ENCODE peak calls at places on chromosome 1, in nine cellular contexts. One of them, this sample, is unnamed.

GRCh38 chr1:162899422-162900168 is 38.6 kb upstream of the CCDC190 start:
- DNase-seq in cardiac fibroblast: peak
- DNase-seq in hepatocyte: no peak
- DNase-seq in GM13976: no peak
- DNase-seq in lung: no peak
- DNase-seq in uterus: no peak
- DNase-seq in neural crest cell: no peak
- DNase-seq in AG09309: peak
- DNase-seq in choroid plexus epithelial cell: peak
- DNase-seq in this sample: no peak

GRCh38 chr1:243667591-243667990 is 182.5 kb downstream of the AKT3 start:
- DNase-seq in cardiac fibroblast: no peak
- DNase-seq in hepatocyte: no peak
- DNase-seq in GM13976: peak
- DNase-seq in lung: no peak
- DNase-seq in uterus: no peak
- DNase-seq in neural crest cell: no peak
- DNase-seq in AG09309: no peak
- DNase-seq in choroid plexus epithelial cell: peak
- DNase-seq in this sample: no peak

GRCh38 chr1:8847990-8848389 is 30.5 kb downstream of the ENO1 start:
- DNase-seq in cardiac fibroblast: no peak
- DNase-seq in hepatocyte: no peak
- DNase-seq in GM13976: no peak
- DNase-seq in lung: no peak
- DNase-seq in uterus: no peak
- DNase-seq in neural crest cell: no peak
- DNase-seq in AG09309: no peak
- DNase-seq in choroid plexus epithelial cell: no peak
- DNase-seq in this sample: no peak

GRCh38 chr1:220896088-220896487 is 16.8 kb downstream of the HLX start:
- DNase-seq in cardiac fibroblast: no peak
- DNase-seq in hepatocyte: no peak
- DNase-seq in GM13976: no peak
- DNase-seq in lung: no peak
- DNase-seq in uterus: no peak
- DNase-seq in neural crest cell: no peak
- DNase-seq in AG09309: no peak
- DNase-seq in choroid plexus epithelial cell: no peak
- DNase-seq in this sample: no peak

GRCh38 chr1:74729741-74730478 is 2.9 kb downstream of the CRYZ start:
- DNase-seq in cardiac fibroblast: peak
- DNase-seq in hepatocyte: no peak
- DNase-seq in GM13976: no peak
- DNase-seq in lung: no peak
- DNase-seq in uterus: no peak
- DNase-seq in neural crest cell: no peak
- DNase-seq in AG09309: no peak
- DNase-seq in choroid plexus epithelial cell: peak
- DNase-seq in this sample: no peak

GRCh38 chr1:15958111-15958510 is 17.8 kb downstream of the ZBTB17 start:
- DNase-seq in cardiac fibroblast: no peak
- DNase-seq in hepatocyte: no peak
- DNase-seq in GM13976: no peak
- DNase-seq in lung: no peak
- DNase-seq in uterus: no peak
- DNase-seq in neural crest cell: no peak
- DNase-seq in AG09309: no peak
- DNase-seq in choroid plexus epithelial cell: no peak
- DNase-seq in this sample: no peak

GRCh38 chr1:154326546-154327465 is 1.5 kb downstream of the ATP8B2 start:
- DNase-seq in cardiac fibroblast: peak
- DNase-seq in hepatocyte: no peak
- DNase-seq in GM13976: no peak
- DNase-seq in lung: peak
- DNase-seq in uterus: peak
- DNase-seq in neural crest cell: no peak
- DNase-seq in AG09309: peak
- DNase-seq in choroid plexus epithelial cell: peak
- DNase-seq in this sample: peak

GRCh38 chr1:96519851-96520281 is 201.7 kb upstream of the PTBP2 start:
- DNase-seq in cardiac fibroblast: no peak
- DNase-seq in hepatocyte: no peak
- DNase-seq in GM13976: no peak
- DNase-seq in lung: no peak
- DNase-seq in uterus: peak
- DNase-seq in neural crest cell: peak
- DNase-seq in AG09309: no peak
- DNase-seq in choroid plexus epithelial cell: peak
- DNase-seq in this sample: no peak

DNA sequence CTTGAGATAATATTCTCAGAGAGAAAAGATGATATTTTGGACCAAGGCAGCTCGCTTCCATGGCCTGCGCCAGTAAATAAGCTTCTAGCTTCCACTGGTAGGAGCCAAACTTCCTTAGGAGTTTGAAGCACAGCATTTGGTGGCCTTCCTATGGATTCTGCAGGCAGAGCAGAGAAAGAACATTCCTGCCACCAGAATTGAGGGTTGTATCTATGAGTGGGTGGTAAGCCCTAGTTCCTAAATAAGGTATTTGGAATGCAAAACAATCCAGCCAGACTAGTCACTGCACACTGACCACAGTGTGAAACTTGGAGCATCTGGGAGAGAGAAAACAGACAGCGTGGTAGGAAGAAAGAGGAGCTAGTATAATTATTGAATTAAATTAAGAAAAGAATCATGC is 54.1 kb upstream of the BCAR3 start:
- DNase-seq in cardiac fibroblast: peak
- DNase-seq in hepatocyte: no peak
- DNase-seq in GM13976: no peak
- DNase-seq in lung: no peak
- DNase-seq in uterus: no peak
- DNase-seq in neural crest cell: no peak
- DNase-seq in AG09309: peak
- DNase-seq in choroid plexus epithelial cell: peak
- DNase-seq in this sample: no peak
- TF ChIP-seq CTCF in cardiac fibroblast: peak
- TF ChIP-seq CTCF in hepatocyte: no peak
- TF ChIP-seq CTCF in GM13976: no peak
- TF ChIP-seq CTCF in lung: no peak
- TF ChIP-seq CTCF in uterus: no peak
- TF ChIP-seq CTCF in neural crest cell: no peak
- TF ChIP-seq CTCF in AG09309: peak
- TF ChIP-seq CTCF in choroid plexus epithelial cell: peak
- TF ChIP-seq CTCF in this sample: no peak

GRCh38 chr1:46530311-46530710 is 21.1 kb downstream of the KNCN start:
- DNase-seq in cardiac fibroblast: no peak
- DNase-seq in hepatocyte: no peak
- DNase-seq in GM13976: no peak
- DNase-seq in lung: no peak
- DNase-seq in uterus: no peak
- DNase-seq in neural crest cell: no peak
- DNase-seq in AG09309: no peak
- DNase-seq in choroid plexus epithelial cell: no peak
- DNase-seq in this sample: no peak

GRCh38 chr1:46532498-46533178 is 18.8 kb downstream of the KNCN start:
- DNase-seq in cardiac fibroblast: peak
- DNase-seq in hepatocyte: peak
- DNase-seq in GM13976: peak
- DNase-seq in lung: peak
- DNase-seq in uterus: peak
- DNase-seq in neural crest cell: peak
- DNase-seq in AG09309: no peak
- DNase-seq in choroid plexus epithelial cell: peak
- DNase-seq in this sample: no peak

GRCh38 chr1:46533179-46533864 is 18.1 kb downstream of the KNCN start:
- DNase-seq in cardiac fibroblast: peak
- DNase-seq in hepatocyte: peak
- DNase-seq in GM13976: peak
- DNase-seq in lung: no peak
- DNase-seq in uterus: peak
- DNase-seq in neural crest cell: peak
- DNase-seq in AG09309: no peak
- DNase-seq in choroid plexus epithelial cell: peak
- DNase-seq in this sample: no peak

GRCh38 chr1:46530791-46531409 is 20.5 kb downstream of the KNCN start:
- DNase-seq in cardiac fibroblast: no peak
- DNase-seq in hepatocyte: peak
- DNase-seq in GM13976: no peak
- DNase-seq in lung: no peak
- DNase-seq in uterus: no peak
- DNase-seq in neural crest cell: no peak
- DNase-seq in AG09309: no peak
- DNase-seq in choroid plexus epithelial cell: no peak
- DNase-seq in this sample: no peak

DNA sequence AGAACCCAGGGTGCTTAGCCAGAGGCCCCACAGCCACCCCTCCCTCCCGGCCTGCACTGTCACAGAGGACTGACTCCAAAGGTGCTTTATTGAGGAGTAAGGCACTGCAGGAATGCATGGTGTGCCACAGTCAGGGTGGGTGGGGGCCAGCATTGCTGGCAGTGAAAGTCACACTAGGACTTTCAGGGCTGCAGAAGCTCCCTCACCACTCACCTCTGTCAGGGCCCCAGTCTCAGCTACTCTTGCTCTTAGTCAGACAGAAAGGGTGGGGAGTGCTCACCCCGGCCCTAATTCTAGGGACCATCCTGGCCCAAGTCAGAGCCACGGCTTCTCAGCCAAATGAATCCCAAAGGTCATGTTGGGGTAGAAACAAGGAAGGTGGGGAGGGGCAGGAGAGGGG is 19.4 kb downstream of the KNCN start:
- DNase-seq in cardiac fibroblast: no peak
- DNase-seq in hepatocyte: no peak
- DNase-seq in GM13976: no peak
- DNase-seq in lung: no peak
- DNase-seq in uterus: no peak
- DNase-seq in neural crest cell: no peak
- DNase-seq in AG09309: no peak
- DNase-seq in choroid plexus epithelial cell: no peak
- DNase-seq in this sample: no peak
- TF ChIP-seq CTCF in cardiac fibroblast: no peak
- TF ChIP-seq CTCF in hepatocyte: no peak
- TF ChIP-seq CTCF in GM13976: no peak
- TF ChIP-seq CTCF in lung: no peak
- TF ChIP-seq CTCF in uterus: no peak
- TF ChIP-seq CTCF in neural crest cell: no peak
- TF ChIP-seq CTCF in AG09309: no peak
- TF ChIP-seq CTCF in choroid plexus epithelial cell: no peak
- TF ChIP-seq CTCF in this sample: no peak

DNA sequence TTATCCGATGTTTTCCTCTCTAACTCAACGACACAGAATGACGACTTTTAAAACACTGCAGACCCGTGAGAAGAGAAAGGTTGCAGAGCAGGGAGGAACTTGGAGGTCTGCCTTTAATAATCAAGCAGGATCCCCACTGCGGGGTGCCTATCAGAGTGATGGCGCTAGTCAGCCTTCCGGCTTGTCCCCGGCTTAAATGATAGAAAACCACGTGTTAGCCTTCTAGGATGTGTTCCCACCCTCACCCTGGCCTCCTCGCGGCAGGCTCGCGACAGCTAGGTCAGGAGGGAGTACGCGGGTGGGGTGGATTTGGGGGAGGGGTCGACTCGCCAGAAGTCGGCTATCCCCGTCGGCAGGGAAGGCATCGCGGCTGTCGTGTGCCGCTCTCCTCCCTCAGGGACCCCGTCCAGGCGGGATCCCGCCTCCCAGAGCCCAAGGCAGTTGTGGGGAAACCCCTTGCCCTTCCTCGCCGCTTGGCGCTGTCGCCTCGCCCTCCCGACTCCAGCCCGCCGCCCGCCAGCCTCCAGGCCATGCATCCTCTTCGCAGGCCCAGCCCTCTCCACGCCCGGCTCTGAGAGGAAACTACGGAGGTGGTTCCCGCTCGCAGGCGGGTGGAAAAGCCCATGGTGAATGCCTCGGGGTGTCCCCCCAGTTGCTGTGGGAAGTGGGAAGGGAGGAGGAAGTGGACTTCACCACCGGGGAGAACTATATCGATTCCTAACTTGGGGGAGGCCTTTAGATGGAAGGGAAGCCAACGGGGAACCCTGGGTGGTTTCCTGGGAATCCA is 1.1 kb upstream of the SMG7 start:
- DNase-seq in cardiac fibroblast: peak
- DNase-seq in hepatocyte: peak
- DNase-seq in GM13976: peak
- DNase-seq in lung: peak
- DNase-seq in uterus: peak
- DNase-seq in neural crest cell: peak
- DNase-seq in AG09309: peak
- DNase-seq in choroid plexus epithelial cell: peak
- DNase-seq in this sample: peak
- TF ChIP-seq CTCF in cardiac fibroblast: peak
- TF ChIP-seq CTCF in hepatocyte: no peak
- TF ChIP-seq CTCF in GM13976: peak
- TF ChIP-seq CTCF in lung: no peak
- TF ChIP-seq CTCF in uterus: no peak
- TF ChIP-seq CTCF in neural crest cell: peak
- TF ChIP-seq CTCF in AG09309: no peak
- TF ChIP-seq CTCF in choroid plexus epithelial cell: peak
- TF ChIP-seq CTCF in this sample: no peak

GRCh38 chr1:192737311-192737710 is 71.5 kb upstream of the RGS2 start:
- DNase-seq in cardiac fibroblast: no peak
- DNase-seq in hepatocyte: peak
- DNase-seq in GM13976: no peak
- DNase-seq in lung: no peak
- DNase-seq in uterus: no peak
- DNase-seq in neural crest cell: no peak
- DNase-seq in AG09309: no peak
- DNase-seq in choroid plexus epithelial cell: no peak
- DNase-seq in this sample: no peak

GRCh38 chr1:192730206-192730605 is 78.6 kb upstream of the RGS2 start:
- DNase-seq in cardiac fibroblast: peak
- DNase-seq in hepatocyte: no peak
- DNase-seq in GM13976: no peak
- DNase-seq in lung: no peak
- DNase-seq in uterus: no peak
- DNase-seq in neural crest cell: no peak
- DNase-seq in AG09309: no peak
- DNase-seq in choroid plexus epithelial cell: peak
- DNase-seq in this sample: no peak

GRCh38 chr1:192729500-192729899 is 79.3 kb upstream of the RGS2 start:
- DNase-seq in cardiac fibroblast: no peak
- DNase-seq in hepatocyte: no peak
- DNase-seq in GM13976: no peak
- DNase-seq in lung: no peak
- DNase-seq in uterus: no peak
- DNase-seq in neural crest cell: no peak
- DNase-seq in AG09309: no peak
- DNase-seq in choroid plexus epithelial cell: no peak
- DNase-seq in this sample: no peak

GRCh38 chr1:192735298-192735697 is 73.5 kb upstream of the RGS2 start:
- DNase-seq in cardiac fibroblast: no peak
- DNase-seq in hepatocyte: no peak
- DNase-seq in GM13976: no peak
- DNase-seq in lung: no peak
- DNase-seq in uterus: no peak
- DNase-seq in neural crest cell: no peak
- DNase-seq in AG09309: no peak
- DNase-seq in choroid plexus epithelial cell: no peak
- DNase-seq in this sample: no peak

DNA sequence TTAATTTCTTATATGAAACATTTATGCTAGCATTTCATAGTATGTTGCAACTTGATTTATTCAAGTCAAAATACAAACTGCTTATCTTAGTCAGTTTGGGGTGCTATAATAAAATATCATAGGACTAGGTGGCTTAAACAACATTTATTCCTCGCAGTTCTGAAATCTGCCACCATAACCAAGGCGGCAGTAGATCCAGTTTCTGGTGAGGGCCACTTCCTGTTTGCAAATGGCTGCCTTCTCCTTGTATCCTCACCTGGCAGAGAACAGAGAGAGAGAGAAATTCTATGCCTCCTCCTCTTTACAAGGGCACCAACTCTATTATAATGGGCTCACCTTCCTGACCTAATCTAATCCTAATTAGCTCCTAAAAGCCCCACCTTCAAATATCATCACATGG is 76.1 kb upstream of the RGS2 start:
- DNase-seq in cardiac fibroblast: no peak
- DNase-seq in hepatocyte: no peak
- DNase-seq in GM13976: no peak
- DNase-seq in lung: no peak
- DNase-seq in uterus: no peak
- DNase-seq in neural crest cell: no peak
- DNase-seq in AG09309: no peak
- DNase-seq in choroid plexus epithelial cell: no peak
- DNase-seq in this sample: no peak
- TF ChIP-seq CTCF in cardiac fibroblast: peak
- TF ChIP-seq CTCF in hepatocyte: no peak
- TF ChIP-seq CTCF in GM13976: peak
- TF ChIP-seq CTCF in lung: no peak
- TF ChIP-seq CTCF in uterus: no peak
- TF ChIP-seq CTCF in neural crest cell: peak
- TF ChIP-seq CTCF in AG09309: no peak
- TF ChIP-seq CTCF in choroid plexus epithelial cell: peak
- TF ChIP-seq CTCF in this sample: no peak

This sample was measured in omental fat pad.